ENCODE peak calls at places on chromosomes 5 and 9, in nine cellular contexts. C is naive thymus-derived CD8-positive, alpha-beta T cell; J is activated T-cell treated with anti-CD3 and anti-CD28 coated beads for 1 hour; R is memory B cell; D is NCI-H1417; T is pancreas; W is germinal center; H is nucleus accumbens; Z is SHP77 treated with DMSO at 0.1 percent for 48 hours. F is an unnamed sample.

GRCh38 chr9:133199648-133200321 is 9.3 kb downstream of the OBP2B start:
- DNase-seq in D (peak), J (no peak), H (no peak), T (peak), W (peak), R (peak), Z (no peak), C (peak), F (peak)

GRCh38 chr9:127248241-127248640 is 16.3 kb upstream of the GARNL3 start:
- DNase-seq in R (no peak), H (no peak), D (no peak), C (no peak), W (no peak), T (no peak), Z (no peak), J (no peak), F (no peak)

GRCh38 chr5:82167372-82167771 is 110.8 kb downstream of the RPS23 start:
- DNase-seq in J (no peak), R (no peak), H (no peak), D (no peak), C (no peak), W (no peak), Z (no peak), T (no peak), F (no peak)

GRCh38 chr5:74378464-74378863 is 262.1 kb downstream of the ENC1 start:
- DNase-seq in C (no peak), R (no peak), J (no peak), Z (no peak), H (no peak), W (no peak), T (no peak), D (no peak), F (no peak)

GRCh38 chr9:124040935-124041816 is 29.6 kb downstream of the LHX2 start:
- DNase-seq in R (no peak), W (peak), T (no peak), C (peak), H (no peak), Z (peak), J (peak), D (peak), F (no peak)

GRCh38 chr5:10633271-10634049 is 69.6 kb downstream of the ANKRD33B start:
- DNase-seq in R (no peak), J (peak), T (no peak), H (no peak), D (no peak), C (peak), Z (no peak), W (no peak), F (no peak)

GRCh38 chr5:168291961-168292782 is 727 bp downstream of the WWC1 start:
- DNase-seq in R (no peak), D (peak), C (no peak), H (no peak), T (no peak), J (no peak), Z (no peak), W (peak), F (no peak)

GRCh38 chr5:149809919-149810691 is 80.0 kb downstream of the PPARGC1B start:
- DNase-seq in D (peak), H (no peak), R (no peak), J (no peak), Z (no peak), C (no peak), T (no peak), W (no peak), F (no peak)

GRCh38 chr5:168152660-168153059 is 138.8 kb upstream of the WWC1 start:
- DNase-seq in H (no peak), R (no peak), D (no peak), W (no peak), T (no peak), J (no peak), Z (no peak), C (peak), F (no peak)

GRCh38 chr5:171810217-171810616 is 24.6 kb downstream of the SMIM23 start:
- DNase-seq in H (no peak), C (no peak), T (no peak), J (no peak), Z (peak), D (no peak), W (no peak), R (no peak), F (no peak)

GRCh38 chr5:100643473-100643872 is 108.3 kb downstream of the FAM174A start:
- DNase-seq in W (no peak), D (peak), Z (no peak), R (no peak), H (no peak), T (no peak), J (no peak), C (no peak), F (no peak)

GRCh38 chr5:161286066-161286655 is 260.4 kb downstream of the GABRB2 start:
- DNase-seq in Z (no peak), C (no peak), T (no peak), H (no peak), D (no peak), R (no peak), W (no peak), J (no peak), F (no peak)

GRCh38 chr5:37839441-37840035 is 303 bp downstream of the GDNF start:
- DNase-seq in R (no peak), J (no peak), Z (no peak), C (no peak), W (no peak), H (peak), T (no peak), D (peak), F (no peak)

GRCh38 chr5:37090123-37090726 is 159.0 kb downstream of the CPLANE1 start:
- DNase-seq in D (no peak), Z (no peak), W (no peak), C (no peak), H (no peak), T (no peak), R (no peak), J (no peak), F (no peak)

GRCh38 chr9:87099383-87099782 is 152.1 kb upstream of the GAS1 start:
- DNase-seq in Z (no peak), H (no peak), R (no peak), D (no peak), T (no peak), W (no peak), C (no peak), J (no peak), F (no peak)

GRCh38 chr9:33185406-33185805 is 18.3 kb upstream of the B4GALT1 start:
- DNase-seq in T (no peak), R (no peak), D (no peak), Z (no peak), J (no peak), H (no peak), W (no peak), C (no peak), F (no peak)

GRCh38 chr9:89562186-89562814 is 42.5 kb upstream of the GADD45G start:
- DNase-seq in R (no peak), D (no peak), Z (no peak), T (no peak), J (no peak), W (no peak), H (no peak), C (no peak), F (no peak)

GRCh38 chr9:90099262-90099982 is 494.6 kb downstream of the GADD45G start:
- DNase-seq in W (no peak), R (no peak), H (peak), T (no peak), J (no peak), C (no peak), Z (peak), D (peak), F (peak)

GRCh38 chr5:83029912-83030311 is 47.3 kb downstream of the TMEM167A start:
- DNase-seq in H (no peak), Z (no peak), R (no peak), J (no peak), D (no peak), W (no peak), C (no peak), T (no peak), F (no peak)

GRCh38 chr5:82635561-82636288 is 357.6 kb upstream of the RPS23 start:
- DNase-seq in J (no peak), D (no peak), R (no peak), Z (no peak), H (no peak), C (no peak), W (no peak), T (peak), F (no peak)

GRCh38 chr9:133763272-133764183 is 25.4 kb upstream of the SARDH start:
- DNase-seq in J (no peak), C (no peak), W (no peak), Z (no peak), H (no peak), T (peak), R (no peak), D (no peak), F (no peak)

GRCh38 chr9:72476617-72477375 is 44.6 kb upstream of the TMC1 start:
- DNase-seq in W (no peak), H (no peak), C (no peak), J (peak), T (peak), D (no peak), R (no peak), Z (no peak), F (no peak)

GRCh38 chr9:33101104-33101951 is 24.9 kb upstream of the SMU1 start:
- DNase-seq in W (no peak), H (no peak), D (no peak), R (no peak), Z (no peak), T (no peak), J (no peak), C (no peak), F (no peak)

GRCh38 chr9:127572961-127573727 is 38.9 kb upstream of the STXBP1 start:
- DNase-seq in C (no peak), T (no peak), Z (no peak), R (no peak), W (no peak), J (no peak), D (no peak), H (no peak), F (no peak)

GRCh38 chr9:137147091-137147792 is 8.3 kb downstream of the GRIN1 start:
- DNase-seq in R (no peak), Z (no peak), J (no peak), W (no peak), H (no peak), C (no peak), D (no peak), T (no peak), F (no peak)

GRCh38 chr9:70389642-70390266 is 24.7 kb downstream of the KLF9 start:
- DNase-seq in C (no peak), H (no peak), Z (no peak), J (no peak), D (no peak), R (no peak), W (no peak), T (no peak), F (no peak)

GRCh38 chr9:133607976-133608375 is 1.2 kb downstream of the FAM163B start:
- DNase-seq in J (no peak), D (no peak), C (no peak), Z (no peak), R (no peak), H (no peak), T (no peak), W (no peak), F (no peak)

GRCh38 chr9:102360846-102361245 is 622.4 kb upstream of the GRIN3A start:
- DNase-seq in C (no peak), W (no peak), T (no peak), D (no peak), R (no peak), Z (no peak), H (no peak), J (no peak), F (no peak)

F was measured in KG1.